ENCODE peak calls at places on chromosomes 6 and 20, in ten cellular contexts. M is cardiac muscle cell, S is spleen, V is testis, R is neural progenitor cell, L is cardiac fibroblast, P is neural crest cell, E is right atrium auricular region, H is HFF-Myc, W is osteocyte. C is an unnamed sample.

GRCh38 chr6:22892452-22892851 is 323.1 kb downstream of the HDGFL1 start:
- DNase-seq in V (no peak), P (no peak), L (peak; percentile 98), H (peak; percentile 81), M (no peak), R (no peak), E (no peak), W (no peak), S (no peak), C (no peak)

GRCh38 chr20:40675599-40676221 is 13.3 kb downstream of the MAFB start:
- DNase-seq in E (no peak), W (no peak), P (no peak), H (no peak), L (no peak), V (no peak), S (no peak), R (no peak), M (no peak), C (no peak)

GRCh38 chr6:145043926-145044500 is 691.3 kb downstream of the EPM2A start:
- DNase-seq in V (no peak), H (no peak), W (no peak), S (no peak), L (no peak), P (no peak), R (no peak), M (no peak), E (no peak), C (no peak)

GRCh38 chr20:11544029-11544678 is 373.5 kb upstream of the BTBD3 start:
- DNase-seq in L (peak; percentile 85), H (peak; percentile 48), P (peak; percentile 67), W (no peak), R (peak; percentile 71), E (no peak), M (peak; percentile 69), V (peak; percentile 54), S (no peak), C (no peak)

GRCh38 chr20:57507477-57507876 is 17.5 kb downstream of the CTCFL start:
- DNase-seq in R (no peak), S (no peak), M (no peak), P (no peak), W (no peak), L (peak; percentile 6), H (no peak), V (no peak), E (no peak), C (no peak)

GRCh38 chr6:104601008-104601745 is 258.5 kb downstream of the HACE1 start:
- DNase-seq in W (no peak), L (peak; percentile 45), R (no peak), S (no peak), E (no peak), P (no peak), M (no peak), V (no peak), H (no peak), C (no peak)

GRCh38 chr6:169029861-169030260 is 223.8 kb downstream of the THBS2 start:
- DNase-seq in W (peak; percentile 64), S (no peak), H (no peak), M (no peak), P (no peak), L (no peak), V (no peak), R (no peak), E (no peak), C (no peak)

GRCh38 chr20:19964289-19965263 is 52.6 kb upstream of the NAA20 start:
- DNase-seq in M (no peak), W (no peak), R (no peak), S (no peak), H (peak; percentile 96), P (no peak), E (peak; percentile 77), V (peak; percentile 72), L (peak; percentile 89), C (no peak)

GRCh38 chr6:14458669-14459266 is 341.2 kb downstream of the CD83 start:
- DNase-seq in L (peak; percentile 89), R (no peak), W (no peak), V (no peak), E (no peak), H (peak; percentile 81), S (no peak), M (no peak), P (no peak), C (no peak)

GRCh38 chr20:44475694-44476560 is at the start of gene TTPAL:
- DNase-seq in P (peak; percentile 73), L (peak; percentile 81), M (peak; percentile 94), S (peak; percentile 98), H (no peak), W (peak; percentile 95), V (peak; percentile 92), R (peak; percentile 96), E (peak; percentile 89), C (peak; percentile 90)
- TF ChIP-seq CTCF in P (no peak), L (peak; percentile 43), M (peak; percentile 36), S (peak; percentile 33), H (peak; percentile 27), W (peak; percentile 41), V (no peak), R (no peak), E (peak; percentile 71), C (no peak)

GRCh38 chr6:141607956-141608355 is 524.8 kb upstream of the GJE1 start:
- DNase-seq in L (no peak), H (no peak), E (no peak), W (no peak), M (no peak), P (no peak), V (no peak), R (no peak), S (no peak), C (no peak)

GRCh38 chr6:141610741-141611140 is 522.0 kb upstream of the GJE1 start:
- DNase-seq in M (peak; percentile 6), R (peak; percentile 13), H (no peak), S (no peak), L (peak; percentile 63), E (no peak), P (no peak), V (no peak), W (no peak), C (no peak)
- TF ChIP-seq CTCF in M (peak; percentile 40), R (peak; percentile 49), H (peak; percentile 19), S (no peak), L (peak; percentile 55), E (no peak), P (peak; percentile 47), V (no peak), W (peak; percentile 31), C (peak; percentile 27)

GRCh38 chr6:31205638-31206037 is 35.2 kb upstream of the POU5F1 start:
- DNase-seq in W (no peak), E (no peak), V (no peak), S (no peak), R (no peak), L (no peak), H (no peak), P (no peak), M (no peak), C (no peak)
- TF ChIP-seq CTCF in W (no peak), E (no peak), V (no peak), S (no peak), R (no peak), L (no peak), H (no peak), P (no peak), M (no peak), C (no peak)

GRCh38 chr6:138692978-138693909 is 80.3 kb upstream of the CCDC28A start:
- DNase-seq in M (peak; percentile 79), H (no peak), P (peak; percentile 49), S (peak; percentile 91), L (peak; percentile 63), R (peak; percentile 88), V (peak; percentile 24), E (no peak), W (peak; percentile 89), C (peak; percentile 66)

GRCh38 chr6:138690975-138691594 is 82.5 kb upstream of the CCDC28A start:
- DNase-seq in V (no peak), L (no peak), S (no peak), H (no peak), E (no peak), R (no peak), M (no peak), W (no peak), P (no peak), C (no peak)

GRCh38 chr6:138692058-138692977 is 81.3 kb upstream of the CCDC28A start:
- DNase-seq in M (peak; percentile 82), V (peak; percentile 65), P (peak; percentile 77), L (peak; percentile 53), R (peak; percentile 80), E (no peak), W (peak; percentile 92), H (no peak), S (peak; percentile 91), C (peak; percentile 86)

GRCh38 chr6:138689849-138690248 is 83.7 kb upstream of the CCDC28A start:
- DNase-seq in H (no peak), V (no peak), L (no peak), R (no peak), W (no peak), P (no peak), E (no peak), M (no peak), S (no peak), C (no peak)

GRCh38 chr6:138691595-138692057 is 81.9 kb upstream of the CCDC28A start:
- DNase-seq in R (peak; percentile 34), M (peak; percentile 32), W (no peak), H (no peak), V (no peak), E (no peak), P (peak; percentile 4), L (peak; percentile 78), S (no peak), C (no peak)
- TF ChIP-seq CTCF in R (no peak), M (no peak), W (no peak), H (no peak), V (no peak), E (no peak), P (no peak), L (no peak), S (no peak), C (no peak)

GRCh38 chr6:108116424-108116780 is 41.9 kb upstream of the OSTM1 start:
- DNase-seq in R (no peak), V (no peak), H (no peak), S (no peak), W (no peak), E (no peak), M (no peak), P (no peak), L (no peak), C (no peak)

GRCh38 chr6:108116781-108117426 is 42.4 kb upstream of the OSTM1 start:
- DNase-seq in W (no peak), M (no peak), L (no peak), S (no peak), P (no peak), H (no peak), V (no peak), R (peak; percentile 58), E (no peak), C (peak; percentile 25)

GRCh38 chr6:108115598-108116058 is 41.1 kb upstream of the OSTM1 start:
- DNase-seq in L (peak; percentile 55), E (no peak), P (no peak), H (no peak), W (no peak), R (peak; percentile 69), M (peak; percentile 46), S (peak; percentile 81), V (peak; percentile 42), C (peak; percentile 65)

GRCh38 chr6:108114861-108115597 is 40.5 kb upstream of the OSTM1 start:
- DNase-seq in R (peak; percentile 89), W (no peak), H (no peak), P (peak; percentile 57), M (peak; percentile 48), E (no peak), S (peak; percentile 89), L (peak; percentile 80), V (peak; percentile 54), C (peak; percentile 72)

GRCh38 chr6:108113557-108114519 is 39.3 kb upstream of the OSTM1 start:
- DNase-seq in W (no peak), R (peak; percentile 76), L (peak; percentile 77), E (no peak), P (peak; percentile 46), V (peak; percentile 28), M (peak; percentile 59), S (no peak), H (no peak), C (peak; percentile 55)
- TF ChIP-seq CTCF in W (peak; percentile 71), R (peak; percentile 72), L (peak; percentile 51), E (peak; percentile 62), P (peak; percentile 73), V (peak; percentile 58), M (peak; percentile 52), S (peak; percentile 51), H (peak; percentile 41), C (peak; percentile 72)